ENCODE peak calls at places on chromosomes 1 and 21, in ten cellular contexts. One of them, this sample, is unnamed.
A peak's percentile ranks its signal among the peaks of the same experiment; 100 is the strongest.

GRCh38 chr1:228899421-228899956 is 164.2 kb downstream of the RHOU start:
- DNase-seq in ELF-1: peak; percentile 36
- DNase-seq in IMR-90: no peak
- DNase-seq in COR-L47: no peak
- DNase-seq in AG04449: no peak
- DNase-seq in HTR-8/SVneo: no peak
- DNase-seq in left colon: no peak
- DNase-seq in HAP-1: no peak
- DNase-seq in HuH-7.5: no peak
- DNase-seq in psoas muscle: no peak
- DNase-seq in this sample: no peak

GRCh38 chr1:84375965-84376910 is 22.0 kb upstream of the DNASE2B start:
- DNase-seq in ELF-1: no peak
- DNase-seq in IMR-90: peak; percentile 37
- DNase-seq in COR-L47: no peak
- DNase-seq in AG04449: no peak
- DNase-seq in HTR-8/SVneo: no peak
- DNase-seq in left colon: no peak
- DNase-seq in HAP-1: no peak
- DNase-seq in HuH-7.5: no peak
- DNase-seq in psoas muscle: no peak
- DNase-seq in this sample: no peak

GRCh38 chr1:89690595-89690994 is 57.7 kb downstream of the LRRC8C start:
- DNase-seq in ELF-1: no peak
- DNase-seq in IMR-90: no peak
- DNase-seq in COR-L47: no peak
- DNase-seq in AG04449: no peak
- DNase-seq in HTR-8/SVneo: no peak
- DNase-seq in left colon: no peak
- DNase-seq in HAP-1: no peak
- DNase-seq in HuH-7.5: no peak
- DNase-seq in psoas muscle: no peak
- DNase-seq in this sample: no peak

GRCh38 chr1:89633745-89634625 is 1.1 kb downstream of the LRRC8C start:
- DNase-seq in ELF-1: peak; percentile 23
- DNase-seq in IMR-90: peak; percentile 48
- DNase-seq in COR-L47: no peak
- DNase-seq in AG04449: no peak
- DNase-seq in HTR-8/SVneo: peak; percentile 13
- DNase-seq in left colon: peak; percentile 16
- DNase-seq in HAP-1: peak; percentile 48
- DNase-seq in HuH-7.5: peak; percentile 22
- DNase-seq in psoas muscle: no peak
- DNase-seq in this sample: no peak

GRCh38 chr1:15736035-15736665 is at the start of gene SLC25A34:
- DNase-seq in ELF-1: no peak
- DNase-seq in IMR-90: no peak
- DNase-seq in COR-L47: peak; percentile 26
- DNase-seq in AG04449: no peak
- DNase-seq in HTR-8/SVneo: no peak
- DNase-seq in left colon: peak; percentile 90
- DNase-seq in HAP-1: no peak
- DNase-seq in HuH-7.5: no peak
- DNase-seq in psoas muscle: peak; percentile 95
- DNase-seq in this sample: peak; percentile 98

GRCh38 chr1:97314685-97315084 is 593.1 kb downstream of the PTBP2 start:
- DNase-seq in ELF-1: no peak
- DNase-seq in IMR-90: no peak
- DNase-seq in COR-L47: peak; percentile 45
- DNase-seq in AG04449: no peak
- DNase-seq in HTR-8/SVneo: no peak
- DNase-seq in left colon: no peak
- DNase-seq in HAP-1: no peak
- DNase-seq in HuH-7.5: no peak
- DNase-seq in psoas muscle: no peak
- DNase-seq in this sample: no peak

GRCh38 chr21:32807717-32808380 is 36.3 kb upstream of the PAXBP1 start:
- DNase-seq in ELF-1: no peak
- DNase-seq in IMR-90: peak; percentile 38
- DNase-seq in COR-L47: peak; percentile 0
- DNase-seq in AG04449: peak; percentile 34
- DNase-seq in HTR-8/SVneo: no peak
- DNase-seq in left colon: no peak
- DNase-seq in HAP-1: peak; percentile 48
- DNase-seq in HuH-7.5: no peak
- DNase-seq in psoas muscle: no peak
- DNase-seq in this sample: no peak

GRCh38 chr1:241274693-241275092 is 82.3 kb downstream of the RGS7 start:
- DNase-seq in ELF-1: no peak
- DNase-seq in IMR-90: no peak
- DNase-seq in COR-L47: no peak
- DNase-seq in AG04449: no peak
- DNase-seq in HTR-8/SVneo: no peak
- DNase-seq in left colon: no peak
- DNase-seq in HAP-1: no peak
- DNase-seq in HuH-7.5: no peak
- DNase-seq in psoas muscle: no peak
- DNase-seq in this sample: no peak

GRCh38 chr1:203572134-203572625 is 54.5 kb upstream of the ATP2B4 start:
- DNase-seq in ELF-1: peak; percentile 68
- DNase-seq in IMR-90: peak; percentile 55
- DNase-seq in COR-L47: no peak
- DNase-seq in AG04449: no peak
- DNase-seq in HTR-8/SVneo: no peak
- DNase-seq in left colon: no peak
- DNase-seq in HAP-1: peak; percentile 14
- DNase-seq in HuH-7.5: no peak
- DNase-seq in psoas muscle: no peak
- DNase-seq in this sample: no peak

GRCh38 chr1:233613252-233614172 is at the start of gene KCNK1:
- DNase-seq in ELF-1: peak; percentile 84
- DNase-seq in IMR-90: peak; percentile 65
- DNase-seq in COR-L47: peak; percentile 22
- DNase-seq in AG04449: peak; percentile 16
- DNase-seq in HTR-8/SVneo: peak; percentile 68
- DNase-seq in left colon: peak; percentile 87
- DNase-seq in HAP-1: peak; percentile 77
- DNase-seq in HuH-7.5: no peak
- DNase-seq in psoas muscle: peak; percentile 67
- DNase-seq in this sample: peak; percentile 55

GRCh38 chr21:43702785-43703067 is 16.2 kb upstream of the PDXK start:
- DNase-seq in ELF-1: peak; percentile 39
- DNase-seq in IMR-90: no peak
- DNase-seq in COR-L47: no peak
- DNase-seq in AG04449: no peak
- DNase-seq in HTR-8/SVneo: no peak
- DNase-seq in left colon: peak; percentile 11
- DNase-seq in HAP-1: no peak
- DNase-seq in HuH-7.5: no peak
- DNase-seq in psoas muscle: no peak
- DNase-seq in this sample: no peak

GRCh38 chr1:201719812-201720521 is 109.0 kb upstream of the IPO9 start:
- DNase-seq in ELF-1: peak; percentile 95
- DNase-seq in IMR-90: peak; percentile 85
- DNase-seq in COR-L47: no peak
- DNase-seq in AG04449: no peak
- DNase-seq in HTR-8/SVneo: no peak
- DNase-seq in left colon: peak; percentile 27
- DNase-seq in HAP-1: peak; percentile 63
- DNase-seq in HuH-7.5: no peak
- DNase-seq in psoas muscle: peak; percentile 89
- DNase-seq in this sample: no peak

GRCh38 chr21:29133796-29134195 is 3.4 kb downstream of the MAP3K7CL start:
- DNase-seq in ELF-1: peak; percentile 6
- DNase-seq in IMR-90: no peak
- DNase-seq in COR-L47: no peak
- DNase-seq in AG04449: no peak
- DNase-seq in HTR-8/SVneo: no peak
- DNase-seq in left colon: no peak
- DNase-seq in HAP-1: no peak
- DNase-seq in HuH-7.5: no peak
- DNase-seq in psoas muscle: no peak
- DNase-seq in this sample: no peak

GRCh38 chr1:5273280-5274003 is 619.0 kb downstream of the AJAP1 start:
- DNase-seq in ELF-1: peak; percentile 27
- DNase-seq in IMR-90: no peak
- DNase-seq in COR-L47: no peak
- DNase-seq in AG04449: no peak
- DNase-seq in HTR-8/SVneo: no peak
- DNase-seq in left colon: no peak
- DNase-seq in HAP-1: no peak
- DNase-seq in HuH-7.5: no peak
- DNase-seq in psoas muscle: no peak
- DNase-seq in this sample: no peak

GRCh38 chr1:66315675-66316074 is 218.3 kb upstream of the SGIP1 start:
- DNase-seq in ELF-1: no peak
- DNase-seq in IMR-90: peak; percentile 27
- DNase-seq in COR-L47: no peak
- DNase-seq in AG04449: no peak
- DNase-seq in HTR-8/SVneo: no peak
- DNase-seq in left colon: no peak
- DNase-seq in HAP-1: no peak
- DNase-seq in HuH-7.5: no peak
- DNase-seq in psoas muscle: no peak
- DNase-seq in this sample: no peak

GRCh38 chr1:119859647-119860046 is 36.7 kb downstream of the ADAM30 start:
- DNase-seq in ELF-1: no peak
- DNase-seq in IMR-90: peak; percentile 89
- DNase-seq in COR-L47: no peak
- DNase-seq in AG04449: no peak
- DNase-seq in HTR-8/SVneo: peak; percentile 18
- DNase-seq in left colon: no peak
- DNase-seq in HAP-1: no peak
- DNase-seq in HuH-7.5: no peak
- DNase-seq in psoas muscle: no peak
- DNase-seq in this sample: no peak

GRCh38 chr1:19981170-19981506 is 1.7 kb upstream of the PLA2G2A start:
- DNase-seq in ELF-1: no peak
- DNase-seq in IMR-90: no peak
- DNase-seq in COR-L47: no peak
- DNase-seq in AG04449: no peak
- DNase-seq in HTR-8/SVneo: no peak
- DNase-seq in left colon: no peak
- DNase-seq in HAP-1: no peak
- DNase-seq in HuH-7.5: no peak
- DNase-seq in psoas muscle: no peak
- DNase-seq in this sample: no peak

GRCh38 chr1:2335721-2336475 is 55.5 kb downstream of the MORN1 start:
- DNase-seq in ELF-1: no peak
- DNase-seq in IMR-90: no peak
- DNase-seq in COR-L47: no peak
- DNase-seq in AG04449: no peak
- DNase-seq in HTR-8/SVneo: no peak
- DNase-seq in left colon: no peak
- DNase-seq in HAP-1: no peak
- DNase-seq in HuH-7.5: no peak
- DNase-seq in psoas muscle: no peak
- DNase-seq in this sample: no peak

This sample was measured in right lobe of liver.